ENCODE peak calls at places on chromosomes 6 and 20, in eight cellular contexts. I, Q, B, R, A, K, W and N are unnamed samples.

GRCh38 chr20:58870293-58871014 is 17.9 kb downstream of the GNAS start:
- DNase-seq in I (peak), Q (no peak), B (peak), R (peak), A (peak), K (peak), W (peak), N (peak)

GRCh38 chr6:28940294-28940858 is 16.6 kb upstream of the TRIM27 start:
- DNase-seq in I (peak), Q (no peak), B (peak), R (peak), A (peak), K (no peak), W (peak), N (no peak)

GRCh38 chr6:1832844-1833787 is 223.4 kb downstream of the FOXC1 start:
- DNase-seq in I (peak), Q (no peak), B (peak), R (no peak), A (no peak), K (peak), W (peak), N (no peak)

GRCh38 chr20:3613821-3614440 is 49.3 kb downstream of the GFRA4 start:
- DNase-seq in I (no peak), Q (no peak), B (no peak), R (no peak), A (peak), K (no peak), W (no peak), N (no peak)

GRCh38 chr6:9192405-9192909 is 757.1 kb upstream of the SLC35B3 start:
- DNase-seq in I (no peak), Q (no peak), B (no peak), R (no peak), A (no peak), K (no peak), W (no peak), N (no peak)

GRCh38 chr6:81204741-81205140 is 547.7 kb downstream of the TENT5A start:
- DNase-seq in I (no peak), Q (no peak), B (no peak), R (no peak), A (peak), K (no peak), W (no peak), N (no peak)

GRCh38 chr6:75528423-75528822 is 34.8 kb upstream of the FILIP1 start:
- DNase-seq in I (no peak), Q (no peak), B (no peak), R (no peak), A (no peak), K (no peak), W (no peak), N (no peak)

GRCh38 chr6:149513915-149514314 is 29.1 kb upstream of the ZC3H12D start:
- DNase-seq in I (no peak), Q (no peak), B (no peak), R (no peak), A (no peak), K (no peak), W (no peak), N (no peak)

GRCh38 chr20:4637081-4637797 is 84.5 kb upstream of the PRND start:
- DNase-seq in I (no peak), Q (no peak), B (no peak), R (no peak), A (peak), K (no peak), W (no peak), N (no peak)

GRCh38 chr20:46056970-46057855 is 28.2 kb downstream of the SLC12A5 start:
- DNase-seq in I (peak), Q (no peak), B (no peak), R (no peak), A (peak), K (peak), W (no peak), N (peak)

GRCh38 chr6:151242420-151242841 is 2.7 kb downstream of the AKAP12 start:
- DNase-seq in I (no peak), Q (no peak), B (no peak), R (no peak), A (peak), K (no peak), W (peak), N (no peak)

GRCh38 chr6:81384921-81385320 is 367.6 kb downstream of the TENT5A start:
- DNase-seq in I (no peak), Q (no peak), B (no peak), R (no peak), A (no peak), K (no peak), W (no peak), N (no peak)

GRCh38 chr20:50664248-50664647 is 27.1 kb downstream of the RIPOR3 start:
- DNase-seq in I (no peak), Q (no peak), B (no peak), R (no peak), A (no peak), K (peak), W (no peak), N (no peak)

GRCh38 chr20:50666709-50667310 is 24.5 kb downstream of the RIPOR3 start:
- DNase-seq in I (no peak), Q (no peak), B (no peak), R (no peak), A (no peak), K (no peak), W (no peak), N (no peak)

GRCh38 chr20:50659975-50660670 is 31.2 kb downstream of the RIPOR3 start:
- DNase-seq in I (peak), Q (no peak), B (no peak), R (no peak), A (no peak), K (no peak), W (no peak), N (no peak)

GRCh38 chr20:50658804-50659380 is 32.5 kb downstream of the RIPOR3 start:
- DNase-seq in I (no peak), Q (no peak), B (no peak), R (no peak), A (no peak), K (no peak), W (no peak), N (no peak)

DNA sequence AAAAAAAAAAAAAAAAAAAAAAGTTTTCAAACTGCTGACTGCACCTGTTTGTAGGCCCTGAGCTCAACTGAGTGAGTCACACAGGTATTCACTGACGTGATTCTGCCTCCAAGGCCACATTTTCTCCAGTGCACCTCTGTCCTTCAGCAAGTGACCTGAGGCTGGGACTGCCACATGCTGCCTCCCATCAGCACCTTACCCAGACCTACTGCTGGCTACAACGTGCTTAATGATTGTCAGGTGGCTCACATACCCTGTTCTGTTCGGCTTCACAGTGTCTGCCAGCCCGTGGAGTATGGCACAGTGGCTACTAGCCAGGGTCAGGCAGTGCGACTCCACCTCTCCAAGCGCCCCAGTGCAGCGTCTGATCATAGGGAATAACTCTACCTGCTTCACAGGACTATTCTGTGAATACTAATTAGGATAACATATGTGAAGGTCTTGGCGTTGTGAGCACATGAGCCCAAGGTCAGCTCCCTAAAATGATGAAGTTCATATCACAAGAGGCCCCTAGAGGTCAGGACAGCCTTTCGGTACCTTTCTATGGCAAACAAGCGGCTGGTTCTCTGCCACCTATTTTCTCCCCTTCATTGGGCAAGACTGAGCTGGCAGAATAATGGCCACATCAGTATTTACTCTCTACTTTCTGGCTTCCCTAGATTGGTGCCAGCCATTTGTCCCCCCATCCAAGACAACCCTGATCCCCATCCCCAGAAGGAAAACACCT is 28.1 kb downstream of the RIPOR3 start:
- DNase-seq in I (no peak), Q (no peak), B (no peak), R (peak), A (no peak), K (peak), W (no peak), N (no peak)
- TF ChIP-seq CTCF in I (peak), Q (no peak), B (no peak), R (peak), A (no peak), K (peak), W (peak), N (peak)

GRCh38 chr20:62405981-62406513 is 1.0 kb downstream of the CABLES2 start:
- DNase-seq in I (no peak), Q (no peak), B (no peak), R (no peak), A (no peak), K (no peak), W (no peak), N (no peak)

GRCh38 chr20:62404112-62404665 is 2.9 kb downstream of the CABLES2 start:
- DNase-seq in I (no peak), Q (no peak), B (no peak), R (no peak), A (no peak), K (no peak), W (no peak), N (no peak)

GRCh38 chr20:62405108-62405980 is 1.7 kb downstream of the CABLES2 start:
- DNase-seq in I (peak), Q (no peak), B (no peak), R (no peak), A (peak), K (peak), W (peak), N (no peak)

GRCh38 chr20:62403331-62403730 is 3.8 kb downstream of the CABLES2 start:
- DNase-seq in I (no peak), Q (no peak), B (no peak), R (no peak), A (no peak), K (no peak), W (no peak), N (no peak)

DNA sequence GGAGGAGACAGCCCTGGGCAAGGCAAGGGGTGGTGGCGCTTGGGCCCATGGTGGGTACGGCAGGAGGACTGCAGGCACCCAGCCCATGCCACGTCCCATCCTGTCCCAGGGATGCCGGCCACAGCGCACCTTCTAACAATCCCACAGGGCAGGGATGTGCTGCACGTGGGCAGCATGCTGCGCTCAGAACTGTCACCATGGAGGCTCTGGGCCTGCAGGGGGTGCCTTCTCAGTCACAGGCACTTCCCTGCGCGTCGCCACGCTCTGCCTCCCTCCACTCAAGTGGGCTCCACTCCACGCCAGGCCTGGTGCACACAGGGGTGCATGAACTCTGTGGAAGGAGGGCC is 2.4 kb downstream of the CABLES2 start:
- DNase-seq in I (no peak), Q (no peak), B (no peak), R (no peak), A (no peak), K (no peak), W (no peak), N (no peak)
- TF ChIP-seq CTCF in I (no peak), Q (no peak), B (no peak), R (no peak), A (no peak), K (no peak), W (no peak), N (no peak)

GRCh38 chr6:61886608-61887259 is 399.3 kb downstream of the KHDRBS2 start:
- DNase-seq in I (no peak), Q (no peak), B (no peak), R (no peak), A (no peak), K (no peak), W (no peak), N (no peak)
- TF ChIP-seq CTCF in I (no peak), Q (peak), B (no peak), R (peak), A (peak), K (no peak), W (no peak), N (peak)

GRCh38 chr6:13383280-13384163 is 55.2 kb upstream of the TBC1D7 start:
- DNase-seq in I (no peak), Q (no peak), B (no peak), R (peak), A (no peak), K (no peak), W (no peak), N (no peak)
- TF ChIP-seq CTCF in I (no peak), Q (no peak), B (peak), R (peak), A (no peak), K (peak), W (no peak), N (no peak)